ENCODE peak calls at places on chromosomes 4 and X, in four cellular contexts. L is HepG2, O is GM12878, Z is H1. A is an unnamed sample.
A peak's percentile ranks its signal among the peaks of the same experiment; 100 is the strongest.

GRCh38 chr4:5237086-5237485 is 185.8 kb downstream of the STK32B start:
- DNase-seq in L (no peak), O (no peak), Z (no peak), A (no peak)

GRCh38 chr4:183798249-183798920 is 106.7 kb upstream of the STOX2 start:
- DNase-seq in L (no peak), O (no peak), Z (peak; percentile 58), A (peak; percentile 17)

GRCh38 chr4:120198411-120198810 is 131.8 kb upstream of the MAD2L1 start:
- DNase-seq in L (no peak), O (no peak), Z (no peak), A (no peak)

GRCh38 chr4:6924361-6924779 is 14.7 kb downstream of the TBC1D14 start:
- DNase-seq in L (no peak), O (no peak), Z (no peak), A (no peak)

GRCh38 chrX:150212672-150213480 is 150.2 kb upstream of the MAMLD1 start:
- DNase-seq in L (no peak), O (no peak), Z (no peak), A (no peak)

GRCh38 chrX:57282568-57282967 is 3.9 kb upstream of the FAAH2 start:
- DNase-seq in L (no peak), O (no peak), Z (no peak), A (no peak)

GRCh38 chr4:110224812-110225211 is 26.4 kb upstream of the ELOVL6 start:
- DNase-seq in L (no peak), O (no peak), Z (no peak), A (no peak)

GRCh38 chr4:147760176-147760575 is 28.3 kb downstream of the ARHGAP10 start:
- DNase-seq in L (no peak), O (no peak), Z (no peak), A (no peak)

GRCh38 chr4:69594382-69594781 is 45.1 kb downstream of the UGT2A2 start:
- DNase-seq in L (peak; percentile 22), O (no peak), Z (no peak), A (no peak)

GRCh38 chr4:171846232-171846631 is 33.0 kb downstream of the GALNTL6 start:
- DNase-seq in L (peak; percentile 31), O (no peak), Z (peak; percentile 82), A (peak; percentile 56)

GRCh38 chrX:127908369-127908768 is 143.8 kb downstream of the ACTRT1 start:
- DNase-seq in L (no peak), O (no peak), Z (no peak), A (peak; percentile 40)

GRCh38 chr4:158824425-158825274 is 55.8 kb downstream of the FNIP2 start:
- DNase-seq in L (no peak), O (no peak), Z (no peak), A (peak; percentile 21)

GRCh38 chrX:56382278-56382677 is 150.1 kb downstream of the KLF8 start:
- DNase-seq in L (no peak), O (no peak), Z (no peak), A (no peak)

GRCh38 chr4:86935833-86936721 is 1.3 kb downstream of the AFF1 start:
- DNase-seq in L (peak; percentile 62), O (peak; percentile 88), Z (peak; percentile 73), A (peak; percentile 35)

GRCh38 chr4:165288226-165288625 is 39.2 kb upstream of the MSMO1 start:
- DNase-seq in L (no peak), O (no peak), Z (no peak), A (no peak)

GRCh38 chr4:6576512-6576911 is 1.5 kb downstream of the MAN2B2 start:
- DNase-seq in L (no peak), O (no peak), Z (no peak), A (no peak)

GRCh38 chr4:74056858-74057562 is 18.5 kb upstream of the CXCL3 start:
- DNase-seq in L (no peak), O (no peak), Z (no peak), A (no peak)
- TF ChIP-seq SUZ12 in L (no peak), O (no peak), Z (no peak), A (no peak)

GRCh38 chrX:103584606-103585005 is 709 bp upstream of the TCEAL4 start:
- DNase-seq in L (no peak), O (no peak), Z (no peak), A (no peak)

GRCh38 chrX:103586659-103587058 is 1.3 kb downstream of the TCEAL4 start:
- DNase-seq in L (no peak), O (no peak), Z (no peak), A (no peak)

GRCh38 chrX:103586314-103586646 is 965 bp downstream of the TCEAL4 start:
- DNase-seq in L (no peak), O (no peak), Z (no peak), A (no peak)

GRCh38 chrX:103585421-103586313 is at the start of gene TCEAL4:
- DNase-seq in L (no peak), O (no peak), Z (peak; percentile 52), A (peak; percentile 76)
- TF ChIP-seq SP1 in L (no peak), O (no peak), Z (no peak), A (no peak)

DNA sequence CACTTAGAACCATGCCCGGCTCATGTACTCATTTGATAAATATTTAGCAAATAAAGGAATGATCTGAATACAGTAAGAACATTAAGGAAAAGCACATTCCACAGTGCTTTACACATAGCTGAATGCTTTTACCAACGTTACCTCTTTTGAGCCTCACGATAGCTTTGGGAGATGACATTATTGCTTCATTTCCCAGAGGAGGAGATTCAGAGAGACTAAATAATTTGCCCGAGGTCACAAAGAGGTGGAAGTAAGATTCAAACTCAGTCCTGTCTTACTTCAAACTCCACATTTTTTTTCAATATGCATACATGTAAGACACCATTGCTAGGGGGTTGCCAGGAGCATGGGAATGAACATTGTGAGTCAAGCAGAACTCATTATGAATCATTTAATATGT is 538.5 kb downstream of the BCOR start:
- DNase-seq in L (no peak), O (no peak), Z (no peak), A (no peak)
- TF ChIP-seq SUZ12 in L (no peak), O (no peak), Z (no peak), A (no peak)

GRCh38 chr4:94570558-94570957 is 118.8 kb downstream of the PDLIM5 start:
- DNase-seq in L (no peak), O (no peak), Z (no peak), A (peak; percentile 13)

GRCh38 chr4:94566420-94566819 is 114.7 kb downstream of the PDLIM5 start:
- DNase-seq in L (peak; percentile 71), O (no peak), Z (no peak), A (no peak)

GRCh38 chr4:94564252-94564651 is 112.5 kb downstream of the PDLIM5 start:
- DNase-seq in L (peak; percentile 93), O (no peak), Z (no peak), A (no peak)

GRCh38 chr4:94571301-94571700 is 119.6 kb downstream of the PDLIM5 start:
- DNase-seq in L (no peak), O (no peak), Z (no peak), A (peak; percentile 18)

DNA sequence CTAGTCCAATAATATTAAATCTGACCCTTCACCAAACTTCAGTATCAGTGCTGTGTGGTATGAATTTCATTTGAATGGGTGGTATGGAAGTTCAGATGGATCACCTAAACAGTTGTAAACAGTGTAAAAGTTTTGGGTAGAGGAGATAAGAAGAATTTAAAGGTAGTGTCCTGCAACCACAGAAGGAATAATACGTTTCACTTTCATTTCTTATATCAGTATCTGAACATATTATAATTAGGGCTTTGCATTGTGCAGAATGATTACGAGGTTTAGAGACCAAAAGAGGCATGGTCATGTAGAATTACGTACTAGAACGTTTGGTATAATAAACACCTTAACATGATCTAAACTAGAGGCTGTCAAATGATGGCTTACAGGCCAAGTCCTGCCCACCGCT is 116.1 kb downstream of the PDLIM5 start:
- DNase-seq in L (no peak), O (no peak), Z (no peak), A (no peak)
- TF ChIP-seq SP1 in L (no peak), O (no peak), Z (no peak), A (no peak)

GRCh38 chr4:76003620-76004019 is 3.7 kb downstream of the CXCL9 start:
- DNase-seq in L (no peak), O (no peak), Z (no peak), A (no peak)

GRCh38 chr4:76011018-76011670 is 3.8 kb upstream of the CXCL9 start:
- DNase-seq in L (no peak), O (no peak), Z (peak; percentile 47), A (no peak)

GRCh38 chr4:76011700-76012387 is 4.5 kb upstream of the CXCL9 start:
- DNase-seq in L (no peak), O (peak; percentile 60), Z (peak; percentile 49), A (no peak)

GRCh38 chr4:76003015-76003414 is 4.3 kb downstream of the CXCL9 start:
- DNase-seq in L (no peak), O (no peak), Z (no peak), A (no peak)

DNA sequence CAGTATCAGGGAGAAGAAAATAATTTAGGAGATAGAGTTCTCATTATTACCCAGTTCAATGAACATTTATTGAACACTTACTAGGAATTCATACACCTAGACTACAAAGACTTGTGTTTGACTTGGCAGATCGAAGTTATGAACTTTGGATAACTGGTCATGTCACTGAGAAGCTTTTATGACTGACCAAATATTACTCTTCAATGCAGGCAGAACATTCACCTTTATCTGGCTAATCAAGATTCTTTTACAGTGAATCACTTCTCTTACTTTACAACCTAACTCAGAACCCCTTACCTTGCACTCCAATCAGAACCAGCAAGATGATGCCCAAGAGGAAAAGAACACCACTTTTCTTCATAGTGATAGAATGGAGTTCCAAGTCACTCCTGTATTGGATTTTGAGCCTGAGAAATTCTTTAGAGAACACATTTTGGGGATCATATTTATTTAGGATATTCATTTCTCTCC is at the start of gene CXCL9:
- DNase-seq in L (no peak), O (no peak), Z (no peak), A (no peak)
- TF ChIP-seq SUZ12 in L (no peak), O (no peak), Z (no peak), A (no peak)

GRCh38 chr4:59553739-59554126 is 1646.4 kb upstream of the ADGRL3 start:
- DNase-seq in L (no peak), O (no peak), Z (no peak), A (no peak)

GRCh38 chr4:59553063-59553738 is 1646.9 kb upstream of the ADGRL3 start:
- DNase-seq in L (no peak), O (peak; percentile 55), Z (no peak), A (peak; percentile 3)
- TF ChIP-seq SP1 in L (no peak), O (peak; percentile 14), Z (no peak), A (no peak)

GRCh38 chr4:82975792-82976191 is 34.8 kb downstream of the LIN54 start:
- DNase-seq in L (no peak), O (no peak), Z (no peak), A (no peak)
- TF ChIP-seq SUZ12 in L (no peak), O (no peak), Z (no peak), A (no peak)

GRCh38 chrX:50081282-50081955 is 119.4 kb downstream of the AKAP4 start:
- DNase-seq in L (peak; percentile 10), O (no peak), Z (peak; percentile 43), A (no peak)
- TF ChIP-seq SP1 in L (no peak), O (no peak), Z (no peak), A (no peak)

GRCh38 chrX:6149231-6149870 is 79.3 kb downstream of the NLGN4X start:
- DNase-seq in L (no peak), O (no peak), Z (no peak), A (no peak)
- TF ChIP-seq SUZ12 in L (no peak), O (no peak), Z (no peak), A (no peak)